ENCODE peak calls at places on chromosome 5, in six cellular contexts. One of them, this sample, is unnamed.

GRCh38 chr5:73454379-73455036 is 5.9 kb upstream of the FOXD1 start:
- DNase-seq in effector memory CD4-positive, alpha-beta T cell: peak
- DNase-seq in stimulated activated CD4-positive, alpha-beta T cell treated with anti-CD3 and anti-CD28 coated beads, Interleukin-15, amount 100 ng/mL, for 1 hour: no peak
- DNase-seq in NCI-H1092 treated with DMSO at 0.1 percent for 48 hours: peak
- DNase-seq in NCI-H2227 treated with DMSO at 0.1 percent for 48 hours: no peak
- DNase-seq in NCI-H2081: peak
- DNase-seq in this sample: no peak

GRCh38 chr5:123012321-123012720 is 24.2 kb downstream of the PPIC start:
- DNase-seq in NCI-H1092 treated with DMSO at 0.1 percent for 48 hours: no peak
- DNase-seq in stimulated activated CD4-positive, alpha-beta T cell treated with anti-CD3 and anti-CD28 coated beads, Interleukin-15, amount 100 ng/mL, for 1 hour: no peak
- DNase-seq in effector memory CD4-positive, alpha-beta T cell: no peak
- DNase-seq in NCI-H2227 treated with DMSO at 0.1 percent for 48 hours: no peak
- DNase-seq in NCI-H2081: no peak
- DNase-seq in this sample: no peak

GRCh38 chr5:125823572-125823971 is 599.6 kb upstream of the GRAMD2B start:
- DNase-seq in effector memory CD4-positive, alpha-beta T cell: no peak
- DNase-seq in stimulated activated CD4-positive, alpha-beta T cell treated with anti-CD3 and anti-CD28 coated beads, Interleukin-15, amount 100 ng/mL, for 1 hour: no peak
- DNase-seq in NCI-H2227 treated with DMSO at 0.1 percent for 48 hours: no peak
- DNase-seq in NCI-H1092 treated with DMSO at 0.1 percent for 48 hours: no peak
- DNase-seq in NCI-H2081: no peak
- DNase-seq in this sample: no peak

GRCh38 chr5:123813937-123814624 is 302.1 kb downstream of the CSNK1G3 start:
- DNase-seq in NCI-H2227 treated with DMSO at 0.1 percent for 48 hours: peak
- DNase-seq in NCI-H1092 treated with DMSO at 0.1 percent for 48 hours: peak
- DNase-seq in stimulated activated CD4-positive, alpha-beta T cell treated with anti-CD3 and anti-CD28 coated beads, Interleukin-15, amount 100 ng/mL, for 1 hour: no peak
- DNase-seq in effector memory CD4-positive, alpha-beta T cell: no peak
- DNase-seq in NCI-H2081: peak
- DNase-seq in this sample: no peak

GRCh38 chr5:103360475-103360874 is 101.9 kb downstream of the MACIR start:
- DNase-seq in stimulated activated CD4-positive, alpha-beta T cell treated with anti-CD3 and anti-CD28 coated beads, Interleukin-15, amount 100 ng/mL, for 1 hour: no peak
- DNase-seq in NCI-H2081: no peak
- DNase-seq in NCI-H1092 treated with DMSO at 0.1 percent for 48 hours: no peak
- DNase-seq in effector memory CD4-positive, alpha-beta T cell: no peak
- DNase-seq in NCI-H2227 treated with DMSO at 0.1 percent for 48 hours: no peak
- DNase-seq in this sample: no peak

GRCh38 chr5:72523960-72524582 is 16.9 kb upstream of the ZNF366 start:
- DNase-seq in NCI-H2081: no peak
- DNase-seq in NCI-H1092 treated with DMSO at 0.1 percent for 48 hours: no peak
- DNase-seq in stimulated activated CD4-positive, alpha-beta T cell treated with anti-CD3 and anti-CD28 coated beads, Interleukin-15, amount 100 ng/mL, for 1 hour: no peak
- DNase-seq in effector memory CD4-positive, alpha-beta T cell: no peak
- DNase-seq in NCI-H2227 treated with DMSO at 0.1 percent for 48 hours: no peak
- DNase-seq in this sample: no peak

GRCh38 chr5:88283690-88284089 is 15.0 kb upstream of the TMEM161B start:
- DNase-seq in NCI-H2227 treated with DMSO at 0.1 percent for 48 hours: no peak
- DNase-seq in NCI-H1092 treated with DMSO at 0.1 percent for 48 hours: no peak
- DNase-seq in effector memory CD4-positive, alpha-beta T cell: no peak
- DNase-seq in stimulated activated CD4-positive, alpha-beta T cell treated with anti-CD3 and anti-CD28 coated beads, Interleukin-15, amount 100 ng/mL, for 1 hour: no peak
- DNase-seq in NCI-H2081: no peak
- DNase-seq in this sample: no peak

GRCh38 chr5:54463696-54464095 is 8.2 kb downstream of the HSPB3 start:
- DNase-seq in NCI-H2227 treated with DMSO at 0.1 percent for 48 hours: no peak
- DNase-seq in stimulated activated CD4-positive, alpha-beta T cell treated with anti-CD3 and anti-CD28 coated beads, Interleukin-15, amount 100 ng/mL, for 1 hour: no peak
- DNase-seq in NCI-H1092 treated with DMSO at 0.1 percent for 48 hours: no peak
- DNase-seq in NCI-H2081: no peak
- DNase-seq in effector memory CD4-positive, alpha-beta T cell: no peak
- DNase-seq in this sample: no peak

GRCh38 chr5:165328856-165329255 is 1823.4 kb downstream of the MAT2B start:
- DNase-seq in stimulated activated CD4-positive, alpha-beta T cell treated with anti-CD3 and anti-CD28 coated beads, Interleukin-15, amount 100 ng/mL, for 1 hour: no peak
- DNase-seq in NCI-H2081: no peak
- DNase-seq in effector memory CD4-positive, alpha-beta T cell: no peak
- DNase-seq in NCI-H1092 treated with DMSO at 0.1 percent for 48 hours: no peak
- DNase-seq in NCI-H2227 treated with DMSO at 0.1 percent for 48 hours: no peak
- DNase-seq in this sample: no peak